ENCODE peak calls at places on chromosomes 4 and X, in seven cellular contexts. I is H1, X is NCI-H2227 treated with DMSO at 0.1 percent for 48 hours, M is cerebellum, P is lung, L is hippocampal formation, R is ELF-1. G is an unnamed sample.

GRCh38 chr4:92521941-92522340 is 218.2 kb downstream of the GRID2 start:
- DNase-seq in I (no peak), X (no peak), M (no peak), P (no peak), L (no peak), R (no peak), G (no peak)

GRCh38 chr4:163350672-163351071 is 7.0 kb downstream of the NPY5R start:
- DNase-seq in I (no peak), X (no peak), M (no peak), P (no peak), L (no peak), R (no peak), G (no peak)

GRCh38 chrX:24100713-24101112 is 46.0 kb downstream of the EIF2S3 start:
- DNase-seq in I (no peak), X (no peak), M (no peak), P (no peak), L (no peak), R (no peak), G (no peak)

GRCh38 chr4:185761352-185762235 is 50.4 kb downstream of the SORBS2 start:
- DNase-seq in I (no peak), X (no peak), M (no peak), P (no peak), L (no peak), R (no peak), G (no peak)

GRCh38 chr4:65393078-65393477 is 277.2 kb downstream of the EPHA5 start:
- DNase-seq in I (no peak), X (no peak), M (no peak), P (no peak), L (no peak), R (no peak), G (no peak)

GRCh38 chr4:40377462-40378385 is 42.6 kb downstream of the CHRNA9 start:
- DNase-seq in I (no peak), X (no peak), M (no peak), P (no peak), L (no peak), R (no peak), G (peak)

GRCh38 chr4:145217339-145217738 is 37.0 kb upstream of the OTUD4 start:
- DNase-seq in I (no peak), X (no peak), M (no peak), P (no peak), L (no peak), R (no peak), G (no peak)

GRCh38 chr4:186192068-186192751 is 843 bp downstream of the CYP4V2 start:
- DNase-seq in I (peak), X (peak), M (peak), P (no peak), L (peak), R (peak), G (peak)

GRCh38 chr4:112060212-112060611 is 85.0 kb upstream of the FAM241A start:
- DNase-seq in I (no peak), X (peak), M (no peak), P (no peak), L (no peak), R (no peak), G (peak)

GRCh38 chrX:10327651-10328050 is 170.9 kb downstream of the CLCN4 start:
- DNase-seq in I (peak), X (no peak), M (no peak), P (no peak), L (no peak), R (peak), G (no peak)

GRCh38 chr4:140448830-140449229 is 21.4 kb upstream of the CLGN start:
- DNase-seq in I (no peak), X (no peak), M (no peak), P (no peak), L (no peak), R (no peak), G (peak)

GRCh38 chr4:1718095-1718850 is 2.9 kb downstream of the TMEM129 start:
- DNase-seq in I (no peak), X (no peak), M (no peak), P (no peak), L (no peak), R (no peak), G (no peak)

GRCh38 chr4:110808371-110808878 is 185.5 kb upstream of the PITX2 start:
- DNase-seq in I (no peak), X (no peak), M (no peak), P (no peak), L (no peak), R (no peak), G (peak)

GRCh38 chrX:8864151-8864550 is 63.0 kb upstream of the FAM9A start:
- DNase-seq in I (no peak), X (no peak), M (no peak), P (no peak), L (no peak), R (no peak), G (no peak)

GRCh38 chrX:124300412-124300811 is 32.0 kb upstream of the TEX13D start:
- DNase-seq in I (no peak), X (no peak), M (no peak), P (no peak), L (no peak), R (no peak), G (peak)

GRCh38 chr4:121998024-121998423 is 46.2 kb upstream of the TRPC3 start:
- DNase-seq in I (no peak), X (no peak), M (no peak), P (no peak), L (no peak), R (peak), G (no peak)

GRCh38 chr4:5033266-5033945 is 14.1 kb upstream of the CYTL1 start:
- DNase-seq in I (no peak), X (no peak), M (no peak), P (no peak), L (no peak), R (no peak), G (peak)

GRCh38 chrX:17738002-17738713 is 865 bp downstream of the SCML1 start:
- DNase-seq in I (peak), X (peak), M (peak), P (peak), L (no peak), R (peak), G (peak)

GRCh38 chr4:40515398-40516293 is 114.0 kb downstream of the RBM47 start:
- DNase-seq in I (no peak), X (no peak), M (no peak), P (peak), L (no peak), R (peak), G (peak)

GRCh38 chrX:101602077-101602476 is 15.7 kb downstream of the ARMCX6 start:
- DNase-seq in I (no peak), X (no peak), M (no peak), P (no peak), L (no peak), R (no peak), G (no peak)

GRCh38 chr4:3320361-3321023 is 27.7 kb downstream of the RGS12 start:
- DNase-seq in I (no peak), X (no peak), M (no peak), P (no peak), L (no peak), R (no peak), G (no peak)

GRCh38 chr4:81472249-81473085 is 760 bp upstream of the RASGEF1B start:
- DNase-seq in I (no peak), X (peak), M (peak), P (peak), L (peak), R (no peak), G (no peak)

GRCh38 chr4:40305329-40306193 is 29.6 kb upstream of the CHRNA9 start:
- DNase-seq in I (no peak), X (no peak), M (no peak), P (no peak), L (no peak), R (no peak), G (no peak)

GRCh38 chr4:108270466-108271450 is 102.0 kb upstream of the LEF1 start:
- DNase-seq in I (no peak), X (no peak), M (no peak), P (no peak), L (no peak), R (no peak), G (no peak)

G was measured in small intestine.